ENCODE peak calls at places on chromosomes 16 and 17, in nine cellular contexts. B is dorsolateral prefrontal cortex, K is mucosa of descending colon, G is endothelial cell of umbilical vein, W is astrocyte of the cerebellum, D is fibroblast of lung, Q is transverse colon, O is tibial nerve, L is HL-60. C is an unnamed sample.

GRCh38 chr17:34658796-34659195 is 79.4 kb downstream of the TMEM132E start:
- DNase-seq in O (no peak), W (no peak), B (no peak), Q (no peak), K (no peak), L (no peak), D (no peak), G (no peak), C (no peak)

GRCh38 chr16:83849434-83849833 is 41.7 kb downstream of the HSBP1 start:
- DNase-seq in L (no peak), Q (no peak), O (no peak), D (no peak), B (no peak), K (no peak), W (no peak), G (no peak), C (no peak)

GRCh38 chr16:67104061-67104460 is 5.7 kb upstream of the PHAF1 start:
- DNase-seq in O (no peak), D (peak), G (peak), B (no peak), Q (no peak), K (no peak), W (peak), L (no peak), C (no peak)

GRCh38 chr16:83965444-83966152 is 2.4 kb upstream of the NECAB2 start:
- DNase-seq in B (no peak), D (no peak), Q (no peak), K (no peak), G (no peak), W (no peak), L (no peak), O (no peak), C (no peak)

GRCh38 chr17:57749701-57750100 is 4.6 kb upstream of the CCDC182 start:
- DNase-seq in Q (no peak), G (no peak), B (no peak), D (no peak), O (no peak), W (no peak), L (no peak), K (no peak), C (no peak)

GRCh38 chr16:72959301-72959996 is 88.5 kb downstream of the ZFHX3 start:
- DNase-seq in B (no peak), K (no peak), G (no peak), W (no peak), D (no peak), L (no peak), Q (no peak), O (no peak), C (no peak)

GRCh38 chr17:79463421-79464309 is 147.2 kb downstream of the RBFOX3 start:
- DNase-seq in K (no peak), B (no peak), L (no peak), G (no peak), W (no peak), O (no peak), D (no peak), Q (no peak), C (no peak)

GRCh38 chr16:8572919-8573724 is 17.2 kb downstream of the TMEM114 start:
- DNase-seq in B (no peak), G (no peak), L (peak), D (peak), K (no peak), O (peak), W (peak), Q (no peak), C (no peak)

GRCh38 chr17:2050871-2051387 is 4.0 kb upstream of the HIC1 start:
- DNase-seq in W (no peak), Q (peak), L (no peak), B (peak), G (no peak), O (no peak), D (peak), K (peak), C (no peak)

GRCh38 chr16:23673971-23674614 is 4.6 kb upstream of the PLK1 start:
- DNase-seq in W (no peak), O (no peak), L (no peak), G (no peak), B (no peak), Q (no peak), K (no peak), D (peak), C (no peak)

GRCh38 chr16:2983706-2984136 is 3.5 kb upstream of the PKMYT1 start:
- DNase-seq in O (peak), K (peak), W (peak), L (peak), Q (peak), D (peak), B (peak), G (peak), C (no peak)

GRCh38 chr17:73089918-73090317 is 2.6 kb downstream of the SLC39A11 start:
- DNase-seq in Q (no peak), W (no peak), D (no peak), G (no peak), L (no peak), B (peak), O (no peak), K (no peak), C (no peak)

GRCh38 chr17:44308865-44309264 is 464 bp downstream of the RUNDC3A start:
- DNase-seq in K (no peak), L (no peak), G (no peak), B (no peak), D (no peak), O (no peak), Q (no peak), W (no peak), C (no peak)

GRCh38 chr17:36545093-36545464 is 360 bp downstream of the GGNBP2 start:
- DNase-seq in K (no peak), B (no peak), G (no peak), O (no peak), D (no peak), Q (no peak), L (no peak), W (no peak), C (no peak)

GRCh38 chr17:36545465-36546417 is 1.0 kb downstream of the GGNBP2 start:
- DNase-seq in D (peak), L (peak), B (peak), W (peak), K (peak), G (peak), O (peak), Q (peak), C (peak)

GRCh38 chr17:36544320-36545092 is at the start of gene GGNBP2:
- DNase-seq in L (peak), W (peak), K (peak), B (peak), G (peak), O (peak), D (peak), Q (peak), C (peak)

GRCh38 chr17:36542755-36543154 is 2.0 kb upstream of the GGNBP2 start:
- DNase-seq in O (no peak), D (no peak), W (no peak), B (no peak), Q (no peak), L (no peak), G (no peak), K (no peak), C (no peak)

DNA sequence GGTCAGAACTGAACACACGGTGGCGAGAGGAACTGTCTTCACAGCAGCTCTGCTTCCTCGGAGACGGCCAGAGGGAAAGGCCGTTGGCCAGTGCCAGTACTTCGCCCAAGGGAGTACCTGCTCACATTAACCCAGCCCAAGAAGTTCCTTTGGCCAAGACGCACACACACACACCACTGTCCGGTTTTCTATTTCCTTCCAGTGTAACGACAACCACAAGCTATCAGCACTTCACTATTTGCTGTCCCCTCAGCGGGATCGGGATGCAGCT is 735 bp upstream of the GGNBP2 start:
- DNase-seq in Q (no peak), K (no peak), D (no peak), L (peak), O (no peak), W (no peak), B (no peak), G (peak), C (peak)
- TF ChIP-seq CTCF in Q (peak), K (no peak), D (no peak), L (no peak), O (peak), W (peak), B (no peak), G (no peak), C (no peak)

DNA sequence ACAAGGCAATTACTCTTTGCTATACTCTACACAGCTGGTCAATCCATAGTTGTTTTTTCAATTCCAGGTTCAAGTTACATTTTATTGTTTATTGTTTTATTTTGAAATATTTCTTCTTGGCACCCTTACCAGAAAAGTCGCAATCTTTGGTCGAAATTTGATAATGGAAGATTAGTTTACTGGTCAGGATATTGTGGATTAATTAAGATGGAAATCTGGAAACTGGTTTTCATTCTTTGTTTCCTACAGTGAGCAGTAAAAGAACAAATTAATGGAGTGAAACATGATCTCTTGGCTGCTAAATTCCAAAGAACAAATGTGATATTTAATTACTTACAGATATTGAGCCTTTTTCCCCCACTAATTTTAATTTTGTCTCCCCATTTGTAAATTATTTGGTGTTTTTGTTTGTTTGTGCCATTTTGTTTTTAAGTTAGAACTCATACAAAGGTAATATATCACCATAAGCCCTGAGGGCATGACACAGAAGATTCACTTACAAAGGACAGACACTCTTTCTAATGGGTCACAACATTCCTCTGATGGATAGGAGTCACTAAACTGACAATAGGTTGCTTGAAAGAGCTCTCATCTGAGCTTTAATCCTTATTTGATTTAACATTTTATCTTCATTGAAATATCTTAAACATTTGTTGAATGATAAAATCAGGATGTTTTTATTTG is 700.2 kb downstream of the KCNJ2 start:
- DNase-seq in D (no peak), K (no peak), L (no peak), G (no peak), Q (no peak), W (no peak), O (no peak), B (no peak), C (no peak)
- H3K4me3 ChIP-seq in D (no peak), K (no peak), L (no peak), G (no peak), Q (no peak), W (no peak), O (no peak), B (no peak), C (no peak)

DNA sequence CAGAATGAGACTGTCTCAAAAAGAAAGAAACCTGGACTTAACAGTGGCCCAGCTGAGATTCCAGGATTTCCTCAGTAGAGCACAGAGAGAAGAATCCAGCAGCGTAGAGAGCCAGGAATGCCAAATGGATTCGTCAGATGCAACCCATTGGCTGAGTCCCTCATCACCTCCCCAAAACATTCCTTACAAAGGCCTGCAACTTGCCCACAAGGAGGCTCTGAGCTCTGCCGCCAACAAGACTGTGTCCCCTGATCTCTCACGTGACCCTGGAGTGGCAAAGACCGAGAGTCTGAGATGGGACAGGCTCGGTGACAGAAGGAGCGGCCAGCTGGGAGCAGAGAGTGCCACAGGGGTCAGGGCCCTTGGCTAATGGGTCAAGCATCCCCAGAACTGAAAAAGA is 6.9 kb upstream of the CHMP6 start:
- DNase-seq in B (no peak), Q (no peak), W (peak), O (no peak), G (no peak), K (peak), L (no peak), D (peak), C (no peak)
- TF ChIP-seq CTCF in B (no peak), Q (no peak), W (peak), O (no peak), G (no peak), K (no peak), L (no peak), D (peak), C (no peak)

GRCh38 chr17:49508061-49508865 is 13.2 kb downstream of the NGFR start:
- DNase-seq in L (no peak), G (no peak), Q (no peak), W (no peak), B (no peak), O (no peak), D (no peak), K (no peak), C (no peak)
- H3K4me3 ChIP-seq in L (no peak), G (no peak), Q (no peak), W (no peak), B (no peak), O (no peak), D (no peak), K (no peak), C (no peak)

GRCh38 chr17:59377410-59377809 is 46.0 kb downstream of the YPEL2 start:
- DNase-seq in G (peak), D (peak), Q (no peak), L (no peak), K (no peak), B (no peak), O (no peak), W (no peak), C (no peak)
- TF ChIP-seq CTCF in G (no peak), D (no peak), Q (no peak), L (no peak), K (no peak), B (no peak), O (no peak), W (no peak), C (no peak)

DNA sequence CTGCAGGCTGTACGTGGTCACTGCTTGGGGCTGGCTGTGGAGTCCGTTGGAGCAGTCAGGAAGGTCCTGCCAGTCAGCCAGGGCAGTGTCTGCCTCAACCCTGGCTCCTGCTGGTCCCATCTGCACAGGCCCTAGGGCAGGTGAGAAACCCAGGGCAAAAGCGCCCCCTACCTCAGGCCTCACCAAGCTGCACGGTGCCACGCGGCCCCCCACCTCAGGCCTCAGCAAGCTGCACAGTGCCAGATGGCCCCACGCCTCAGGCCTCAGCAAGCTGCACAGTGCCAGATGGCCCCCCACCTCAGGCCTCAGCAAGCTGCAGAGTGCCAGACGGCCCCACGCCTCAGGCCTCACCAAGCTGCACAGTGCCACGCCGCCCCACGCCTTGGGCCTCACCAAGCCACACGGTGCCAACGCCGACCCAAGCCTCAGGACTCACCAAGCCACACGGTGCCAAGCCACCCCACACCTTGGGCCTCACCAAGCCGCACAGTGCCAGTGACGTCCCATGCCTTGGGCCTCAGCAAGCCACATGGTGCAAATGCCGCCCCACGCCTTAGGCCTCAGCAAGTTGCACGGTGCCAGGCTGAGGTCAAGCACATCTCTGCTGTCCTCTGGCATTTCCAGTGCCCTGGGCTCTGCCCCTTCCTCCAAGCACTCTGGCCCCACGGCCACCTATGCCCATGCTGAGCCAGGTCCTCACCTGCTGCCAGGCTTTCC is 5.5 kb downstream of the TMEM204 start:
- DNase-seq in K (no peak), B (peak), G (no peak), Q (no peak), D (no peak), O (no peak), L (peak), W (no peak), C (no peak)
- H3K4me3 ChIP-seq in K (no peak), B (no peak), G (no peak), Q (no peak), D (no peak), O (no peak), L (no peak), W (no peak), C (no peak)

GRCh38 chr16:57333402-57333801 is 25.2 kb upstream of the CCL22 start:
- DNase-seq in L (no peak), O (no peak), Q (no peak), W (no peak), K (no peak), G (no peak), B (no peak), D (no peak), C (no peak)
- TF ChIP-seq CTCF in L (no peak), O (no peak), Q (no peak), W (no peak), K (no peak), G (no peak), B (no peak), D (no peak), C (no peak)

DNA sequence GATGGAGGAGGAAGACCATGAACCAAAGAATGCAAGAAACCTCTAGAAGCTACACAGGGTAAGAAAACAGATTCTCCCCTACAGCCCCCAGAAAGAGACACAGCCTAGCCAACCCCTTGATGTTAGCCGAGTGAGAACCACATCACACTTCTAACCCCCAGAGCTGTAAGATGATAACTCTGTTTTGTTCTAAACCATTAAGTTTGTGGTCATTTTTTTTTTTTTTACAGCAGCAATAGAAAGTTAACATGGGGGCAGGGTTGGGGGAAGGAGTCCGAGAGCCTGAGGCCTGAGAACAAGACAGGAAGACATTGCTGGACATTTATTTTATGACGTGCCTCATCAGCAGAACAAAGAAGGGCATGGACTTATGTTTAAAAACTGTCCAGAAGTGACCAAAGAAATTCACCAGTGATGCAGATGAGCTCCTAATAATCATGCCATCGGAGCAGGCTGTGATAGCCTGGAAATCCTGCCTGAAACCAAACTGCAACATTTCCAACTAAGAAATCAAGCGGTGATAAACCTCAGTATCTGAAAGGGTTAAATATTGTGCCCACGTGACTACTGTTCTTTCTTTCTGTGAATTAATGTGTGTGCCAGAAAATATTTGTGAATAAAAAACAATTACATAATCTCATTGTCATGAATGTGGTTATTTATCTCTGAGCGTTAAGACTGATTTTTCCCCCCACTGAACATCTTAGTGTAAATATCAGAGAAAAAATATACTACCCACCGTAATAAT is 1.1 kb downstream of the ABCA9 start:
- DNase-seq in Q (no peak), D (no peak), B (no peak), G (peak), W (no peak), L (no peak), O (no peak), K (no peak), C (no peak)
- H3K4me3 ChIP-seq in Q (no peak), D (no peak), B (no peak), G (no peak), W (no peak), L (no peak), O (peak), K (no peak), C (no peak)